ENCODE peak calls at places on chromosome 20, in six cellular contexts. One of them, this sample, is unnamed.

GRCh38 chr20:45949542-45950329 is 15.3 kb downstream of the PCIF1 start:
- DNase-seq in SK-N-SH: no peak
- DNase-seq in AG04449: no peak
- DNase-seq in kidney epithelial cell: no peak
- DNase-seq in body of pancreas: no peak
- DNase-seq in CD8-positive, alpha-beta T cell: no peak
- DNase-seq in this sample: no peak

GRCh38 chr20:34705383-34706021 is 1.4 kb downstream of the TP53INP2 start:
- DNase-seq in SK-N-SH: no peak
- DNase-seq in AG04449: no peak
- DNase-seq in kidney epithelial cell: no peak
- DNase-seq in body of pancreas: peak
- DNase-seq in CD8-positive, alpha-beta T cell: no peak
- DNase-seq in this sample: no peak

GRCh38 chr20:39446397-39446796 is 484.3 kb downstream of the DHX35 start:
- DNase-seq in SK-N-SH: no peak
- DNase-seq in AG04449: no peak
- DNase-seq in kidney epithelial cell: no peak
- DNase-seq in body of pancreas: no peak
- DNase-seq in CD8-positive, alpha-beta T cell: no peak
- DNase-seq in this sample: no peak

GRCh38 chr20:9110365-9110764 is 41.5 kb downstream of the PLCB4 start:
- DNase-seq in SK-N-SH: no peak
- DNase-seq in AG04449: no peak
- DNase-seq in kidney epithelial cell: no peak
- DNase-seq in body of pancreas: no peak
- DNase-seq in CD8-positive, alpha-beta T cell: no peak
- DNase-seq in this sample: no peak

GRCh38 chr20:8183526-8183925 is 51.5 kb downstream of the PLCB1 start:
- DNase-seq in SK-N-SH: no peak
- DNase-seq in AG04449: no peak
- DNase-seq in kidney epithelial cell: no peak
- DNase-seq in body of pancreas: no peak
- DNase-seq in CD8-positive, alpha-beta T cell: no peak
- DNase-seq in this sample: no peak

GRCh38 chr20:8602389-8603116 is 466.3 kb upstream of the PLCB4 start:
- DNase-seq in SK-N-SH: no peak
- DNase-seq in AG04449: no peak
- DNase-seq in kidney epithelial cell: no peak
- DNase-seq in body of pancreas: no peak
- DNase-seq in CD8-positive, alpha-beta T cell: no peak
- DNase-seq in this sample: no peak

GRCh38 chr20:59820204-59821041 is 113.0 kb downstream of the SYCP2 start:
- DNase-seq in SK-N-SH: peak
- DNase-seq in AG04449: no peak
- DNase-seq in kidney epithelial cell: no peak
- DNase-seq in body of pancreas: no peak
- DNase-seq in CD8-positive, alpha-beta T cell: no peak
- DNase-seq in this sample: no peak

GRCh38 chr20:5191829-5192569 is 65.2 kb downstream of the CDS2 start:
- DNase-seq in SK-N-SH: peak
- DNase-seq in AG04449: no peak
- DNase-seq in kidney epithelial cell: no peak
- DNase-seq in body of pancreas: peak
- DNase-seq in CD8-positive, alpha-beta T cell: peak
- DNase-seq in this sample: peak

GRCh38 chr20:46673394-46674252 is 15.6 kb downstream of the TP53RK start:
- DNase-seq in SK-N-SH: no peak
- DNase-seq in AG04449: no peak
- DNase-seq in kidney epithelial cell: no peak
- DNase-seq in body of pancreas: no peak
- DNase-seq in CD8-positive, alpha-beta T cell: no peak
- DNase-seq in this sample: no peak

GRCh38 chr20:60224914-60225313 is 266.7 kb downstream of the CDH26 start:
- DNase-seq in SK-N-SH: peak
- DNase-seq in AG04449: no peak
- DNase-seq in kidney epithelial cell: no peak
- DNase-seq in body of pancreas: no peak
- DNase-seq in CD8-positive, alpha-beta T cell: no peak
- DNase-seq in this sample: no peak

GRCh38 chr20:9149087-9149486 is 80.2 kb downstream of the PLCB4 start:
- DNase-seq in SK-N-SH: no peak
- DNase-seq in AG04449: no peak
- DNase-seq in kidney epithelial cell: no peak
- DNase-seq in body of pancreas: no peak
- DNase-seq in CD8-positive, alpha-beta T cell: no peak
- DNase-seq in this sample: no peak

GRCh38 chr20:61451009-61451408 is 198.9 kb downstream of the CDH4 start:
- DNase-seq in SK-N-SH: no peak
- DNase-seq in AG04449: no peak
- DNase-seq in kidney epithelial cell: no peak
- DNase-seq in body of pancreas: no peak
- DNase-seq in CD8-positive, alpha-beta T cell: no peak
- DNase-seq in this sample: no peak

GRCh38 chr20:51334609-51335008 is 207.9 kb downstream of the NFATC2 start:
- DNase-seq in SK-N-SH: no peak
- DNase-seq in AG04449: no peak
- DNase-seq in kidney epithelial cell: no peak
- DNase-seq in body of pancreas: no peak
- DNase-seq in CD8-positive, alpha-beta T cell: no peak
- DNase-seq in this sample: no peak

GRCh38 chr20:33602826-33603590 is 59.1 kb upstream of the C20orf144 start:
- DNase-seq in SK-N-SH: no peak
- DNase-seq in AG04449: no peak
- DNase-seq in kidney epithelial cell: peak
- DNase-seq in body of pancreas: no peak
- DNase-seq in CD8-positive, alpha-beta T cell: no peak
- DNase-seq in this sample: no peak

GRCh38 chr20:53926428-53927028 is 143.9 kb downstream of the BCAS1 start:
- DNase-seq in SK-N-SH: no peak
- DNase-seq in AG04449: peak
- DNase-seq in kidney epithelial cell: peak
- DNase-seq in body of pancreas: peak
- DNase-seq in CD8-positive, alpha-beta T cell: no peak
- DNase-seq in this sample: peak

GRCh38 chr20:47785321-47785899 is at the start of gene SULF2:
- DNase-seq in SK-N-SH: peak
- DNase-seq in AG04449: no peak
- DNase-seq in kidney epithelial cell: no peak
- DNase-seq in body of pancreas: no peak
- DNase-seq in CD8-positive, alpha-beta T cell: no peak
- DNase-seq in this sample: no peak

GRCh38 chr20:4150095-4150492 is 134.7 kb upstream of the RNF24 start:
- DNase-seq in SK-N-SH: no peak
- DNase-seq in AG04449: no peak
- DNase-seq in kidney epithelial cell: no peak
- DNase-seq in body of pancreas: no peak
- DNase-seq in CD8-positive, alpha-beta T cell: no peak
- DNase-seq in this sample: no peak

GRCh38 chr20:46117704-46118467 is at the start of gene CD40:
- DNase-seq in SK-N-SH: peak
- DNase-seq in AG04449: no peak
- DNase-seq in kidney epithelial cell: peak
- DNase-seq in body of pancreas: peak
- DNase-seq in CD8-positive, alpha-beta T cell: peak
- DNase-seq in this sample: peak

GRCh38 chr20:51966296-51966971 is 164.1 kb upstream of the SALL4 start:
- DNase-seq in SK-N-SH: peak
- DNase-seq in AG04449: no peak
- DNase-seq in kidney epithelial cell: peak
- DNase-seq in body of pancreas: peak
- DNase-seq in CD8-positive, alpha-beta T cell: no peak
- DNase-seq in this sample: no peak

GRCh38 chr20:33276303-33277113 is 6.5 kb upstream of the BPIFB1 start:
- DNase-seq in SK-N-SH: peak
- DNase-seq in AG04449: no peak
- DNase-seq in kidney epithelial cell: no peak
- DNase-seq in body of pancreas: peak
- DNase-seq in CD8-positive, alpha-beta T cell: no peak
- DNase-seq in this sample: no peak

GRCh38 chr20:61328906-61329558 is 77.0 kb downstream of the CDH4 start:
- DNase-seq in SK-N-SH: no peak
- DNase-seq in AG04449: no peak
- DNase-seq in kidney epithelial cell: no peak
- DNase-seq in body of pancreas: no peak
- DNase-seq in CD8-positive, alpha-beta T cell: no peak
- DNase-seq in this sample: no peak

DNA sequence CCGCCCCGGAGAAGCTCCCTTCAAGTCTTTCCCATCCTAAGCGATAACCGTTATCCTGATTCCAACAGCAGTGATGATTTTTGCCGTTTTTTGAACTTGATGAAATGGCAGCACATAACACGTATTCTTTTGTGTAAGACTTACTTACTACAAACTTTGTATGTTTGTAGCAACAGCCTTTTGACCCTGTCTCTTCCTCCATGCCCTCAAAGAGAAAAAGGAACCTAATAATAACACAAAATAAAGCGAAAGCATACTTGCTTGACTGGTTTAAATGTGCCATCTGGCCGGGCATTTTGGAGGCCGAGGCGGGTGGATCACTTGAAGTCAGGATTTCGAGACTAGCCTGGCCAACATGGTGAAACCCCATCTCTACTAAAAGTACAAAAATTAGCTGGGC is 26.4 kb upstream of the SLC9A8 start:
- DNase-seq in SK-N-SH: no peak
- DNase-seq in AG04449: no peak
- DNase-seq in kidney epithelial cell: no peak
- DNase-seq in body of pancreas: no peak
- DNase-seq in CD8-positive, alpha-beta T cell: no peak
- DNase-seq in this sample: no peak
- H3K4me3 ChIP-seq in SK-N-SH: no peak
- H3K4me3 ChIP-seq in AG04449: no peak
- H3K4me3 ChIP-seq in kidney epithelial cell: no peak
- H3K4me3 ChIP-seq in body of pancreas: no peak
- H3K4me3 ChIP-seq in CD8-positive, alpha-beta T cell: no peak
- H3K4me3 ChIP-seq in this sample: no peak

GRCh38 chr20:2692036-2692885 is at the start of gene EBF4:
- DNase-seq in SK-N-SH: peak
- DNase-seq in AG04449: no peak
- DNase-seq in kidney epithelial cell: no peak
- DNase-seq in body of pancreas: peak
- DNase-seq in CD8-positive, alpha-beta T cell: no peak
- DNase-seq in this sample: no peak

GRCh38 chr20:2692886-2693285 is 306 bp downstream of the EBF4 start:
- DNase-seq in SK-N-SH: no peak
- DNase-seq in AG04449: no peak
- DNase-seq in kidney epithelial cell: no peak
- DNase-seq in body of pancreas: peak
- DNase-seq in CD8-positive, alpha-beta T cell: no peak
- DNase-seq in this sample: no peak

GRCh38 chr20:2693996-2694471 is 1.5 kb downstream of the EBF4 start:
- DNase-seq in SK-N-SH: peak
- DNase-seq in AG04449: no peak
- DNase-seq in kidney epithelial cell: no peak
- DNase-seq in body of pancreas: no peak
- DNase-seq in CD8-positive, alpha-beta T cell: no peak
- DNase-seq in this sample: no peak

GRCh38 chr20:2694519-2694918 is 1.9 kb downstream of the EBF4 start:
- DNase-seq in SK-N-SH: no peak
- DNase-seq in AG04449: no peak
- DNase-seq in kidney epithelial cell: no peak
- DNase-seq in body of pancreas: no peak
- DNase-seq in CD8-positive, alpha-beta T cell: no peak
- DNase-seq in this sample: no peak

DNA sequence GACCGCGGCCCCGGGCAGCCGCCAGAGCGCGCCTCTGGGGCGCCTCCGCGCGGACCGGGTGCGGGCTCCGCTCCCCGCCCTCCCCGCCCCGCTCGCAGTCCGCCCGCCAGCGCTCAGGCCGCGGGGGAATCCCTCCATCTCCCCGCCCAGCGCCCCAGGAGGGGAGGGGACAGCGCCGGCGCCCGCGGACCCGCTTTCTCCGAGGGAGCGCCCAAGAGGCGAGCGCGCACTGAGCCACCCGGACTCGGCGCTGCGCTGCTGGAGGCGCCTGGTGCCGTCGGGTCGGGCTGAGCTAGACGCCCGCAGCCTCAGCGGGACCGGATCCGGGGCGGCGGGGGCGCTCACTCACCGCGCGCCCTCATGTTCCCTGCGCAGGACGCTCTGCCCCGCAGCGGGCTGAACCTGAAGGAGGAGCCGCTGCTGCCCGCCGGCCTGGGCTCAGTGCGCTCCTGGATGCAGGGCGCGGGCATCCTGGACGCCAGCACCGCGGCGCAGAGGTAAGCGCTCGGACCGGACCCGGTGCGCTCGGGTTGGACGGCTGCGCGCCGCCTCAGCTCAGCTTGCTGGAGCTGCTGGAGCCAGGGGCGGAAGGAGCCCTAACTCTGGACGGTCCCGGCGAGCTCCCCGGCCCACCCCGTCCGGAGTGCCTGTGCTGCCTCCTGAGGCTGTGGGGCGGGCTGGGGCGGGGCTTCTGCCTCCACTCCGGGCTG is 861 bp downstream of the EBF4 start:
- DNase-seq in SK-N-SH: peak
- DNase-seq in AG04449: no peak
- DNase-seq in kidney epithelial cell: no peak
- DNase-seq in body of pancreas: peak
- DNase-seq in CD8-positive, alpha-beta T cell: peak
- DNase-seq in this sample: no peak
- H3K4me3 ChIP-seq in SK-N-SH: peak
- H3K4me3 ChIP-seq in AG04449: peak
- H3K4me3 ChIP-seq in kidney epithelial cell: peak
- H3K4me3 ChIP-seq in body of pancreas: peak
- H3K4me3 ChIP-seq in CD8-positive, alpha-beta T cell: no peak
- H3K4me3 ChIP-seq in this sample: peak

DNA sequence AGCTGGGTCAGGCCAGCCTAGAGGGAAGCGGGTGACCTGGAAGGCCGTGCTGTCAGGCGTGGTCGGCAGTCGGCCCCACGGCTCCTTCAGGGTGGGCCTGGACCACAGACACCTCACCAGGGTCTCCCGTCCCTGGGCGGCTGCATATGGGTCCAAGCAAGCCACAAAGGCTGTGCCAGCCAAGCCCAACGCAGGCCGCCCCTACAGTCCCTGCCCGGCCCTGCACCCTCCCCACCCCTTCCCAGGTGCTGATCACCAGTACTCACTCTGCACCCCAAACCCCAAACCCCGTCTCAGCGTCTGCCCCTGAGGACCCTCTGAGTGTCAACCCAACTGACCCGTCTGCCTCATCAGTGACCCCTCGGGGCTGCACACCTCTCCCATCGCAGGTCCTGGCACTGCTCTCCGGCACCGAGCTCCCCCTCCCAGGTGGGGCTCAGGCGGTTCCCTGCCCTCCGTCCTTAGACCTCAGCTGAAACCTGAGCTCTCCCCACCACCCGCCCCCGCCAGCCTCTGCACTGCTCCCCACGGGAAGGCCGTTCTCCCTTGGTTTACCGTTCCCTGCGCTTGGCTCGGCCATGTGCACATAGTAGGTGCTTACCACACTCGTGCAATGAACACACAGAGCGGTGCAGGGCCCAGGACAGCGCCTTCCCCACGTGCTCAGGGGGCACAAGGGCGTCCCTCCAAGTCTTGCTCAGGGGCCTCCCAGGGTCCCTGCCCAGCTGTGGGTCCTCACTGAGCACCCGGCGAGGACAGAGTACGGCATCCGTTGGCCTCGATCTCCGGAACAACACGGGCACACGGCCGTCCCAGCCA is 1.4 kb upstream of the PPDPF start:
- DNase-seq in SK-N-SH: peak
- DNase-seq in AG04449: no peak
- DNase-seq in kidney epithelial cell: no peak
- DNase-seq in body of pancreas: peak
- DNase-seq in CD8-positive, alpha-beta T cell: no peak
- DNase-seq in this sample: no peak
- H3K4me3 ChIP-seq in SK-N-SH: peak
- H3K4me3 ChIP-seq in AG04449: peak
- H3K4me3 ChIP-seq in kidney epithelial cell: peak
- H3K4me3 ChIP-seq in body of pancreas: peak
- H3K4me3 ChIP-seq in CD8-positive, alpha-beta T cell: peak
- H3K4me3 ChIP-seq in this sample: peak

GRCh38 chr20:49395659-49396058 is 86.8 kb downstream of the KCNB1 start:
- DNase-seq in SK-N-SH: no peak
- DNase-seq in AG04449: no peak
- DNase-seq in kidney epithelial cell: no peak
- DNase-seq in body of pancreas: no peak
- DNase-seq in CD8-positive, alpha-beta T cell: no peak
- DNase-seq in this sample: no peak
- H3K4me3 ChIP-seq in SK-N-SH: no peak
- H3K4me3 ChIP-seq in AG04449: no peak
- H3K4me3 ChIP-seq in kidney epithelial cell: no peak
- H3K4me3 ChIP-seq in body of pancreas: no peak
- H3K4me3 ChIP-seq in CD8-positive, alpha-beta T cell: no peak
- H3K4me3 ChIP-seq in this sample: no peak